ENCODE peak calls at places on chromosomes 11 and 22, in seven cellular contexts. One of them, this sample, is unnamed.

GRCh38 chr22:37601540-37602442 is 6.8 kb upstream of the GGA1 start:
- DNase-seq in upper lobe of left lung: peak
- DNase-seq in heart right ventricle: no peak
- DNase-seq in neural crest cell: peak
- DNase-seq in neural progenitor cell: peak
- DNase-seq in Panc1: no peak
- DNase-seq in endothelial cell: no peak
- DNase-seq in this sample: no peak

GRCh38 chr11:46520971-46521745 is 72.7 kb downstream of the AMBRA1 start:
- DNase-seq in upper lobe of left lung: no peak
- DNase-seq in heart right ventricle: no peak
- DNase-seq in neural crest cell: no peak
- DNase-seq in neural progenitor cell: no peak
- DNase-seq in Panc1: no peak
- DNase-seq in endothelial cell: no peak
- DNase-seq in this sample: no peak

GRCh38 chr22:38314140-38314991 is 2.9 kb downstream of the CSNK1E start:
- DNase-seq in upper lobe of left lung: no peak
- DNase-seq in heart right ventricle: peak
- DNase-seq in neural crest cell: no peak
- DNase-seq in neural progenitor cell: peak
- DNase-seq in Panc1: no peak
- DNase-seq in endothelial cell: no peak
- DNase-seq in this sample: no peak

GRCh38 chr22:29344137-29344536 is 28.6 kb upstream of the RASL10A start:
- DNase-seq in upper lobe of left lung: peak
- DNase-seq in heart right ventricle: peak
- DNase-seq in neural crest cell: no peak
- DNase-seq in neural progenitor cell: no peak
- DNase-seq in Panc1: peak
- DNase-seq in endothelial cell: no peak
- DNase-seq in this sample: no peak

GRCh38 chr11:34564406-34564805 is 50.8 kb upstream of the ELF5 start:
- DNase-seq in upper lobe of left lung: no peak
- DNase-seq in heart right ventricle: no peak
- DNase-seq in neural crest cell: no peak
- DNase-seq in neural progenitor cell: no peak
- DNase-seq in Panc1: no peak
- DNase-seq in endothelial cell: no peak
- DNase-seq in this sample: no peak

GRCh38 chr11:75639752-75640151 is 29.1 kb downstream of the MAP6 start:
- DNase-seq in upper lobe of left lung: peak
- DNase-seq in heart right ventricle: peak
- DNase-seq in neural crest cell: peak
- DNase-seq in neural progenitor cell: peak
- DNase-seq in Panc1: no peak
- DNase-seq in endothelial cell: no peak
- DNase-seq in this sample: no peak

GRCh38 chr11:113014731-113015455 is 53.7 kb downstream of the NCAM1 start:
- DNase-seq in upper lobe of left lung: no peak
- DNase-seq in heart right ventricle: peak
- DNase-seq in neural crest cell: no peak
- DNase-seq in neural progenitor cell: no peak
- DNase-seq in Panc1: no peak
- DNase-seq in endothelial cell: no peak
- DNase-seq in this sample: no peak

GRCh38 chr11:16511807-16512114 is 155.4 kb upstream of the SOX6 start:
- DNase-seq in upper lobe of left lung: no peak
- DNase-seq in heart right ventricle: no peak
- DNase-seq in neural crest cell: no peak
- DNase-seq in neural progenitor cell: no peak
- DNase-seq in Panc1: no peak
- DNase-seq in endothelial cell: no peak
- DNase-seq in this sample: no peak

GRCh38 chr11:20671856-20672546 is 2.6 kb downstream of the NELL1 start:
- DNase-seq in upper lobe of left lung: no peak
- DNase-seq in heart right ventricle: no peak
- DNase-seq in neural crest cell: no peak
- DNase-seq in neural progenitor cell: peak
- DNase-seq in Panc1: no peak
- DNase-seq in endothelial cell: no peak
- DNase-seq in this sample: peak

GRCh38 chr11:4459470-4459869 is 10.4 kb downstream of the OR52K2 start:
- DNase-seq in upper lobe of left lung: peak
- DNase-seq in heart right ventricle: no peak
- DNase-seq in neural crest cell: no peak
- DNase-seq in neural progenitor cell: no peak
- DNase-seq in Panc1: no peak
- DNase-seq in endothelial cell: no peak
- DNase-seq in this sample: no peak

GRCh38 chr11:44659641-44660040 is 67.1 kb upstream of the TSPAN18 start:
- DNase-seq in upper lobe of left lung: no peak
- DNase-seq in heart right ventricle: peak
- DNase-seq in neural crest cell: no peak
- DNase-seq in neural progenitor cell: no peak
- DNase-seq in Panc1: no peak
- DNase-seq in endothelial cell: no peak
- DNase-seq in this sample: no peak

GRCh38 chr11:122617297-122617696 is 38.2 kb upstream of the UBASH3B start:
- DNase-seq in upper lobe of left lung: no peak
- DNase-seq in heart right ventricle: no peak
- DNase-seq in neural crest cell: no peak
- DNase-seq in neural progenitor cell: no peak
- DNase-seq in Panc1: no peak
- DNase-seq in endothelial cell: no peak
- DNase-seq in this sample: no peak

GRCh38 chr11:130449996-130450419 is 1.6 kb downstream of the ADAMTS15 start:
- DNase-seq in upper lobe of left lung: peak
- DNase-seq in heart right ventricle: peak
- DNase-seq in neural crest cell: peak
- DNase-seq in neural progenitor cell: peak
- DNase-seq in Panc1: no peak
- DNase-seq in endothelial cell: peak
- DNase-seq in this sample: no peak

GRCh38 chr22:31818481-31819392 is 64.9 kb downstream of the DEPDC5 start:
- DNase-seq in upper lobe of left lung: no peak
- DNase-seq in heart right ventricle: no peak
- DNase-seq in neural crest cell: no peak
- DNase-seq in neural progenitor cell: peak
- DNase-seq in Panc1: no peak
- DNase-seq in endothelial cell: no peak
- DNase-seq in this sample: no peak

GRCh38 chr11:11622772-11623531 is 1.1 kb upstream of the GALNT18 start:
- DNase-seq in upper lobe of left lung: no peak
- DNase-seq in heart right ventricle: no peak
- DNase-seq in neural crest cell: no peak
- DNase-seq in neural progenitor cell: no peak
- DNase-seq in Panc1: no peak
- DNase-seq in endothelial cell: no peak
- DNase-seq in this sample: no peak

GRCh38 chr11:76218449-76219206 is 12.3 kb upstream of the WNT11 start:
- DNase-seq in upper lobe of left lung: no peak
- DNase-seq in heart right ventricle: no peak
- DNase-seq in neural crest cell: no peak
- DNase-seq in neural progenitor cell: no peak
- DNase-seq in Panc1: no peak
- DNase-seq in endothelial cell: no peak
- DNase-seq in this sample: no peak

GRCh38 chr22:26884921-26885320 is 227.5 kb downstream of the MIAT start:
- DNase-seq in upper lobe of left lung: no peak
- DNase-seq in heart right ventricle: no peak
- DNase-seq in neural crest cell: no peak
- DNase-seq in neural progenitor cell: no peak
- DNase-seq in Panc1: no peak
- DNase-seq in endothelial cell: no peak
- DNase-seq in this sample: no peak

GRCh38 chr11:128531588-128531987 is 55.8 kb downstream of the ETS1 start:
- DNase-seq in upper lobe of left lung: no peak
- DNase-seq in heart right ventricle: no peak
- DNase-seq in neural crest cell: no peak
- DNase-seq in neural progenitor cell: no peak
- DNase-seq in Panc1: no peak
- DNase-seq in endothelial cell: no peak
- DNase-seq in this sample: no peak

GRCh38 chr11:110971110-110971509 is 258.9 kb upstream of the ARHGAP20 start:
- DNase-seq in upper lobe of left lung: no peak
- DNase-seq in heart right ventricle: no peak
- DNase-seq in neural crest cell: no peak
- DNase-seq in neural progenitor cell: no peak
- DNase-seq in Panc1: no peak
- DNase-seq in endothelial cell: no peak
- DNase-seq in this sample: no peak

GRCh38 chr11:131640320-131640719 is 269.9 kb downstream of the NTM start:
- DNase-seq in upper lobe of left lung: no peak
- DNase-seq in heart right ventricle: no peak
- DNase-seq in neural crest cell: no peak
- DNase-seq in neural progenitor cell: no peak
- DNase-seq in Panc1: no peak
- DNase-seq in endothelial cell: no peak
- DNase-seq in this sample: no peak

GRCh38 chr22:35486116-35486631 is 54.5 kb upstream of the RASD2 start:
- DNase-seq in upper lobe of left lung: no peak
- DNase-seq in heart right ventricle: no peak
- DNase-seq in neural crest cell: no peak
- DNase-seq in neural progenitor cell: no peak
- DNase-seq in Panc1: no peak
- DNase-seq in endothelial cell: no peak
- DNase-seq in this sample: no peak

GRCh38 chr11:132779487-132779886 is 752.8 kb downstream of the OPCML start:
- DNase-seq in upper lobe of left lung: no peak
- DNase-seq in heart right ventricle: no peak
- DNase-seq in neural crest cell: no peak
- DNase-seq in neural progenitor cell: peak
- DNase-seq in Panc1: no peak
- DNase-seq in endothelial cell: no peak
- DNase-seq in this sample: no peak
- TF ChIP-seq CTCF in upper lobe of left lung: no peak
- TF ChIP-seq CTCF in heart right ventricle: no peak
- TF ChIP-seq CTCF in neural crest cell: no peak
- TF ChIP-seq CTCF in neural progenitor cell: no peak
- TF ChIP-seq CTCF in Panc1: no peak
- TF ChIP-seq CTCF in endothelial cell: no peak
- TF ChIP-seq CTCF in this sample: no peak

GRCh38 chr11:78742430-78742829 is 167.8 kb upstream of the NARS2 start:
- DNase-seq in upper lobe of left lung: peak
- DNase-seq in heart right ventricle: peak
- DNase-seq in neural crest cell: no peak
- DNase-seq in neural progenitor cell: no peak
- DNase-seq in Panc1: no peak
- DNase-seq in endothelial cell: no peak
- DNase-seq in this sample: no peak
- TF ChIP-seq CTCF in upper lobe of left lung: peak
- TF ChIP-seq CTCF in heart right ventricle: no peak
- TF ChIP-seq CTCF in neural crest cell: no peak
- TF ChIP-seq CTCF in neural progenitor cell: no peak
- TF ChIP-seq CTCF in Panc1: no peak
- TF ChIP-seq CTCF in endothelial cell: no peak
- TF ChIP-seq CTCF in this sample: no peak

GRCh38 chr11:65013130-65013691 is 749 bp upstream of the ARL2 start:
- DNase-seq in upper lobe of left lung: peak
- DNase-seq in heart right ventricle: peak
- DNase-seq in neural crest cell: peak
- DNase-seq in neural progenitor cell: no peak
- DNase-seq in Panc1: no peak
- DNase-seq in endothelial cell: peak
- DNase-seq in this sample: peak
- TF ChIP-seq CTCF in upper lobe of left lung: no peak
- TF ChIP-seq CTCF in heart right ventricle: peak
- TF ChIP-seq CTCF in neural crest cell: peak
- TF ChIP-seq CTCF in neural progenitor cell: peak
- TF ChIP-seq CTCF in Panc1: no peak
- TF ChIP-seq CTCF in endothelial cell: no peak
- TF ChIP-seq CTCF in this sample: peak

DNA sequence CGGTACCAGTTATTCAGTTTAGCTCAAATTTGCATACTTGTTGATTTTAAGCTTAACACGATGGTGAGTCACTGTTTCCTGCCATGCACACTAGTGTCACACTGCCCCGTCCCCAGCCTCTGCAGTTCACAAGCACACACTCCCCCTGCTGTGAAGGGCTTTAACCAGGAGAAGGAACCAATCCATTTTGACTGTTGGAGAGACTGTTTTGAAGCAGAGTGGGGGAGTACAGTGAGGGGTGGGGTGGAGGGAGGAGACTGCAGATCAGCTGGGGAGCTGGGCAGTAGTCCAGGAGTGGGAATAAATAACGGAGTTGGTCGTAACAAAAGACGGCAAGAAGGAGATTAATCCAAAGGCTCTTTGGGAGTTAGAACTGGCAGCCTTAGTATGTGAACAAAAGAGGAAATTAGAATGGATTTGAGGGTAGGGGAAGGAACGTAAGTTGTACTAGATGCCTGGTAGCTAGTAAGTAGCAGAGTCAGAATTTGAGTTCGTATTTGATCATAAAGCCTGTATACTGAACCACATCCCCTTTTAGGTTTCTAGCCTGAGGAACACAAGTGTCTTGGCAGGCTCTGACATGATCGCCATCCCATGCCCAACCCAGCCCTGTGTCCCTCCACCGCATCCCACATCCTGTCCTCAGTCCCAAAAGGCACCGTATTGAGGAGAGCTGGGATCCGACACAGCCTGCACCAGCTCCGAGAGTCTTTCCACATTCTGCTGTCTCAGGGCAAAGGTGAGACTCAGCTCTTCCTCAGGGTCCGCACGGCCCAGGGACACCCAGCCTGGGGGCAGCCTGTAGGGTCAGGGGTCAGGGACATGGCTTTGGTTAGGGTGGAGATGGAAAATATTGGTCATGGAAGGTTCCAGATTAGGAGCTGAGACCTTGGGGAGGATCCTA is 853 bp downstream of the TPP1 start:
- DNase-seq in upper lobe of left lung: peak
- DNase-seq in heart right ventricle: no peak
- DNase-seq in neural crest cell: no peak
- DNase-seq in neural progenitor cell: no peak
- DNase-seq in Panc1: no peak
- DNase-seq in endothelial cell: no peak
- DNase-seq in this sample: no peak
- TF ChIP-seq CTCF in upper lobe of left lung: no peak
- TF ChIP-seq CTCF in heart right ventricle: no peak
- TF ChIP-seq CTCF in neural crest cell: no peak
- TF ChIP-seq CTCF in neural progenitor cell: no peak
- TF ChIP-seq CTCF in Panc1: no peak
- TF ChIP-seq CTCF in endothelial cell: no peak
- TF ChIP-seq CTCF in this sample: no peak

This sample was measured in GM13977.